ENCODE peak calls at places on chromosomes 11 and 22, in four cellular contexts. K is fibroblast of mammary gland, T is HFFc6, S is foreskin fibroblast. V is an unnamed sample.

GRCh38 chr11:74179234-74180126 is 8.4 kb downstream of the PPME1 start:
- DNase-seq in K (peak), T (no peak), S (no peak), V (no peak)

GRCh38 chr11:12303431-12304149 is 73.8 kb upstream of the PARVA start:
- DNase-seq in K (no peak), T (no peak), S (no peak), V (no peak)

GRCh38 chr11:19437760-19438159 is 197.0 kb upstream of the E2F8 start:
- DNase-seq in K (peak), T (peak), S (peak), V (no peak)

GRCh38 chr11:12285106-12285505 is 92.3 kb upstream of the PARVA start:
- DNase-seq in K (peak), T (peak), S (peak), V (peak)

GRCh38 chr11:70204466-70204799 is 1.3 kb downstream of the FADD start:
- DNase-seq in K (no peak), T (no peak), S (no peak), V (no peak)

GRCh38 chr11:124900464-124900863 is 2.8 kb upstream of the ROBO4 start:
- DNase-seq in K (peak), T (peak), S (peak), V (peak)

GRCh38 chr22:19807161-19807913 is 46.8 kb downstream of the TBX1 start:
- DNase-seq in K (no peak), T (no peak), S (no peak), V (no peak)

GRCh38 chr11:11813288-11813962 is 28.3 kb upstream of the USP47 start:
- DNase-seq in K (peak), T (peak), S (peak), V (peak)

GRCh38 chr22:49657275-49657973 is 170.2 kb downstream of the BRD1 start:
- DNase-seq in K (no peak), T (no peak), S (no peak), V (no peak)

GRCh38 chr11:46240371-46240770 is 37.1 kb upstream of the CREB3L1 start:
- DNase-seq in K (no peak), T (no peak), S (no peak), V (no peak)

GRCh38 chr11:28383471-28383870 is 275.3 kb downstream of the METTL15 start:
- DNase-seq in K (peak), T (peak), S (no peak), V (no peak)

GRCh38 chr22:47092896-47093311 is 330.5 kb downstream of the TBC1D22A start:
- DNase-seq in K (peak), T (peak), S (peak), V (peak)

GRCh38 chr11:131938321-131938751 is 567.9 kb downstream of the NTM start:
- DNase-seq in K (no peak), T (no peak), S (no peak), V (no peak)

GRCh38 chr11:36155301-36155700 is 133.9 kb downstream of the COMMD9 start:
- DNase-seq in K (no peak), T (no peak), S (no peak), V (no peak)

GRCh38 chr11:36157151-36157519 is 132.1 kb downstream of the COMMD9 start:
- DNase-seq in K (peak), T (no peak), S (no peak), V (no peak)

GRCh38 chr11:36156486-36157150 is 132.6 kb downstream of the COMMD9 start:
- DNase-seq in K (peak), T (no peak), S (no peak), V (no peak)

GRCh38 chr11:36153581-36153980 is 135.6 kb downstream of the COMMD9 start:
- DNase-seq in K (no peak), T (no peak), S (no peak), V (no peak)

DNA sequence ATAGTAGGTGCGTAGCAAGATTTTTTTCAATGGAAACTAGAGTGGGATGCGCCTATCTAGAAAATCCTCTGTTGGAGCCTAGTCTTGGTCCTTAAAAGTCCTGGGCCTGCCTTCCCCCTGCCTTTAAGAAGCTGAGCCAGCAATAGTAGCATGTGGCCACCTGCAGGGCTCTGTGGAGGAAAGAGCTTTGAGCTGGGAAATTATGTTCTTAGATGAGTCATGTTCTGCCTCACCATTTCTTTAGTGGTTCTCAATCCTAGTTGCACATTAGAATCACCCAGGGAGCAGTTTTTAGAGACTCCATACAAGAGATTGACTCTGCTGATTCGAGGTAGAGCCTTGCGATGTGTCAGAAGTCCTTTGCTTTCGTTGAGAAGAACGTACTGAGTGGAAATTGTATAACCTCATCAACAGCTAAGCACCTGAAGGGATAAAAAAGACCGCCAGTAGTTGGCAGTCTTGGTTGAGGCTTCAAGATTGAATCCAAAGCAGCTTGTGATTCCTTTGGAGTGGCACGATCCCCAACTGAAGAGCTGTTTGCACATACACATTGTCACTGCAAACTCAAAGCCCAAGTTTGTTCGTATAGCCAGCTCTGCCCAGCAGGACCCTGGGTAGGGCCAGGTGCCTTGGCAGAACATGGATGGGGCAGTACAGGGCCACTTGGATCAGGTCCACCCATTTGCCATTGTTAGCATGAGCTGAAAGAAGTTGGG is 133.3 kb downstream of the COMMD9 start:
- DNase-seq in K (peak), T (peak), S (no peak), V (no peak)
- TF ChIP-seq CTCF in K (peak), T (peak), S (no peak), V (no peak)

GRCh38 chr11:65964906-65965305 is 3.4 kb downstream of the SART1 start:
- DNase-seq in K (no peak), T (no peak), S (no peak), V (no peak)

GRCh38 chr11:65972116-65972515 is 10.6 kb downstream of the SART1 start:
- DNase-seq in K (no peak), T (no peak), S (no peak), V (no peak)

GRCh38 chr11:65967329-65967934 is 5.9 kb downstream of the SART1 start:
- DNase-seq in K (no peak), T (no peak), S (no peak), V (no peak)

GRCh38 chr11:65965986-65966762 is 4.6 kb downstream of the SART1 start:
- DNase-seq in K (no peak), T (no peak), S (no peak), V (no peak)

GRCh38 chr11:65968600-65969482 is 7.3 kb downstream of the SART1 start:
- DNase-seq in K (peak), T (no peak), S (no peak), V (no peak)
- TF ChIP-seq CTCF in K (no peak), T (no peak), S (no peak), V (no peak)

DNA sequence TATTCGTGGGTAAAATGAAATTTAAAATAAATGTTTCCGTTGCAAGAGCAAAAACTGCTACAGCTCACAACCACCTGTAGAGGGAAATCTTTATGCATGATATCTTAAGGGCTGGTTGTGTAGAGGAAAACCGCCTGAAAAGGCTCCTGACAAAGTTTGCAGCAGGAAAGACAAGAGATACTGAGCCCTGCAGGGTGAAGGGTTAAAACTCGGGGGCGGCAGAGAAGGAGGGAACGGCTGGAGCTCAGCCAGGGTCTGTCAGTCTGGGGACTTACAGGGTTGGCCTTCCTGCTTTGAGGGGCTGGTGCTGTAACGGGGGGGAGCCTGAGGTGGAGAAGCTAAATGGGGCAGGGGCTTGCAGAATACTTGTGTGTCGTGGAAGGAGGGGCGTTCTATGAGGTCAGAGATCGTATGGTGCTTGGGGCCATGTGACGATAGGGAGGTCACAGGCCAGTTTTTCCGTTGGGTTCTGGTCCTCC is 122.9 kb upstream of the HSD17B12 start:
- DNase-seq in K (no peak), T (no peak), S (no peak), V (no peak)
- TF ChIP-seq CTCF in K (peak), T (peak), S (no peak), V (peak)

DNA sequence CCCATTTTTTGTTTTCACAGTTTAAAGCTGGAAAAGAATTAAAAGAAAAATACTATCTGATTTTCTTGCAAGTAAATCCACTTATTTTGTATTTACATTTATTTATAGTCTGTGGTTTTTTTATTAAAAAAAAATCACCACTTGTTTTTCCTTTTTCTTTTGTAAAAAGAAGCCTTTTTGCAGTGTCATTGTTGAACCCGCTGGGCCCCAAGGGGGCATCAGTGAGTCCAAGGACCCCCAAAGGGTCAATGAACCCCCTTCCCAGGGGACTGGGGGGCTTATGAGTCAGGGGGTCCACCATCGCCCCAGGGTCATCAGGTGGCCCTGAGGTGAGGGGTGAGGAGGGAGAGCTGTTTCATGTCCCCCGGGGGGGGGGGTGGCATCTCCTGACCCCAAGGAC is 34.0 kb upstream of the EIF3D start:
- DNase-seq in K (no peak), T (no peak), S (no peak), V (no peak)
- TF ChIP-seq CTCF in K (no peak), T (peak), S (no peak), V (no peak)

GRCh38 chr11:34288482-34288881 is 69.3 kb downstream of the ABTB2 start:
- DNase-seq in K (no peak), T (no peak), S (no peak), V (no peak)
- TF ChIP-seq CTCF in K (no peak), T (no peak), S (no peak), V (no peak)

GRCh38 chr11:85742348-85742747 is 56.4 kb upstream of the CCDC89 start:
- DNase-seq in K (no peak), T (no peak), S (no peak), V (no peak)
- TF ChIP-seq CTCF in K (no peak), T (no peak), S (no peak), V (no peak)